ENCODE peak calls at places on chromosome 4, in five cellular contexts. Q is stimulated activated naive CD4-positive, alpha-beta T cell; O is left ventricle myocardium inferior; I is fibroblast of lung; H is suprapubic skin. Y is an unnamed sample.
A peak's percentile ranks its signal among the peaks of the same experiment; 100 is the strongest.

GRCh38 chr4:26144526-26145167 is 176.2 kb upstream of the RBPJ start:
- DNase-seq in Q (no peak), H (no peak), O (no peak), I (peak; percentile 63), Y (no peak)

GRCh38 chr4:76377922-76378321 is 43.0 kb downstream of the CCDC158 start:
- DNase-seq in Q (no peak), H (no peak), I (peak; percentile 65), O (no peak), Y (no peak)

GRCh38 chr4:166309286-166309685 is 436.2 kb downstream of the TLL1 start:
- DNase-seq in H (no peak), Q (no peak), O (no peak), I (peak; percentile 53), Y (no peak)

GRCh38 chr4:109811707-109812106 is 3.9 kb upstream of the GAR1 start:
- DNase-seq in Q (no peak), H (no peak), O (no peak), I (no peak), Y (no peak)

GRCh38 chr4:41480985-41481384 is 57.0 kb upstream of the LIMCH1 start:
- DNase-seq in O (no peak), Q (no peak), I (no peak), H (no peak), Y (no peak)

GRCh38 chr4:110172972-110173371 is 25.4 kb downstream of the ELOVL6 start:
- DNase-seq in H (no peak), O (no peak), Q (no peak), I (no peak), Y (no peak)

GRCh38 chr4:103091601-103092223 is 7.9 kb downstream of the BDH2 start:
- DNase-seq in I (peak; percentile 56), H (no peak), Q (peak; percentile 35), O (no peak), Y (no peak)

GRCh38 chr4:337932-338758 is 531 bp downstream of the ZNF141 start:
- DNase-seq in H (no peak), I (peak; percentile 53), O (no peak), Q (peak; percentile 61), Y (peak; percentile 77)

GRCh38 chr4:170476351-170476750 is 386.6 kb upstream of the AADAT start:
- DNase-seq in Q (no peak), H (no peak), O (no peak), I (no peak), Y (no peak)

GRCh38 chr4:152605641-152606304 is 69.9 kb upstream of the FBXW7 start:
- DNase-seq in O (no peak), H (no peak), Q (no peak), I (peak; percentile 80), Y (no peak)

GRCh38 chr4:7808752-7809151 is 130.9 kb downstream of the AFAP1 start:
- DNase-seq in Q (no peak), O (no peak), H (peak; percentile 0), I (peak; percentile 88), Y (no peak)

GRCh38 chr4:45869199-45869598 is 254.7 kb downstream of the GABRG1 start:
- DNase-seq in I (no peak), Q (no peak), H (no peak), O (no peak), Y (no peak)

GRCh38 chr4:185740471-185740873 is 71.5 kb downstream of the SORBS2 start:
- DNase-seq in I (peak; percentile 25), Q (no peak), O (no peak), H (no peak), Y (no peak)

GRCh38 chr4:5995901-5996623 is 22.2 kb downstream of the C4orf50 start:
- DNase-seq in H (peak; percentile 52), Q (no peak), I (no peak), O (no peak), Y (no peak)

GRCh38 chr4:57462843-57463242 is 352.7 kb upstream of the IGFBP7 start:
- DNase-seq in I (no peak), O (no peak), H (no peak), Q (no peak), Y (no peak)

GRCh38 chr4:9969526-9970398 is 51.5 kb downstream of the SLC2A9 start:
- DNase-seq in H (no peak), Q (no peak), O (no peak), I (peak; percentile 3), Y (no peak)

GRCh38 chr4:114005569-114006442 is 26.4 kb upstream of the ARSJ start:
- DNase-seq in I (peak; percentile 94), Q (no peak), H (no peak), O (no peak), Y (no peak)

GRCh38 chr4:76308548-76308947 is 2.0 kb downstream of the STBD1 start:
- DNase-seq in Q (no peak), H (no peak), I (no peak), O (peak; percentile 74), Y (no peak)